ENCODE peak calls at places on chromosomes 4 and X, in seven cellular contexts. O is tibial artery, N is stomach, B is tibial nerve, T is GM23338, F is K562, Q is left lung. P is an unnamed sample. For H3K4me1, the result is how much of the 10 kb centered on the place peaks cover.

GRCh38 chr4:142516686-142517145 is 329.4 kb downstream of the INPP4B start:
- DNase-seq in O (no peak), N (no peak), B (no peak), T (no peak), F (no peak), Q (no peak), P (no peak)

GRCh38 chr4:90025248-90025647 is 101.9 kb upstream of the CCSER1 start:
- DNase-seq in O (no peak), N (no peak), B (no peak), T (peak), F (no peak), Q (no peak), P (no peak)

GRCh38 chrX:47285762-47286320 is 53.0 kb downstream of the USP11 start:
- DNase-seq in O (no peak), N (no peak), B (no peak), T (no peak), F (no peak), Q (no peak), P (no peak)

GRCh38 chr4:122798101-122798500 is 28.5 kb upstream of the FGF2 start:
- DNase-seq in O (peak), N (no peak), B (no peak), T (peak), F (peak), Q (no peak), P (no peak)

GRCh38 chrX:15675490-15675921 is 10.9 kb upstream of the CLTRN start:
- DNase-seq in O (peak), N (peak), B (peak), T (peak), F (peak), Q (peak), P (peak)

GRCh38 chr4:6114601-6115000 is 85.7 kb downstream of the JAKMIP1 start:
- DNase-seq in O (peak), N (no peak), B (no peak), T (no peak), F (no peak), Q (no peak), P (no peak)

GRCh38 chr4:107210450-107211239 is 174.5 kb upstream of the DKK2 start:
- DNase-seq in O (no peak), N (no peak), B (no peak), T (no peak), F (no peak), Q (peak), P (no peak)

GRCh38 chrX:129980540-129981206 is 1.8 kb upstream of the BCORL1 start:
- DNase-seq in O (peak), N (peak), B (peak), T (peak), F (no peak), Q (peak), P (peak)

GRCh38 chrX:70009049-70009448 is 40.7 kb downstream of the AWAT2 start:
- DNase-seq in O (no peak), N (no peak), B (no peak), T (no peak), F (no peak), Q (no peak), P (no peak)

GRCh38 chr4:48340276-48340904 is 939 bp upstream of the SLAIN2 start:
- DNase-seq in O (no peak), N (no peak), B (no peak), T (peak), F (peak), Q (no peak), P (no peak)

GRCh38 chr4:140326395-140326993 is 47.0 kb upstream of the SCOC start:
- DNase-seq in O (no peak), N (no peak), B (no peak), T (peak), F (peak), Q (no peak), P (no peak)

GRCh38 chr4:67158669-67159068 is 386.6 kb downstream of the CENPC start:
- DNase-seq in O (no peak), N (no peak), B (no peak), T (no peak), F (no peak), Q (no peak), P (no peak)

GRCh38 chr4:7904942-7905341 is 34.7 kb downstream of the AFAP1 start:
- DNase-seq in O (no peak), N (no peak), B (no peak), T (no peak), F (no peak), Q (no peak), P (no peak)

GRCh38 chr4:15753786-15754185 is 24.3 kb upstream of the CD38 start:
- DNase-seq in O (no peak), N (no peak), B (no peak), T (no peak), F (no peak), Q (no peak), P (no peak)

GRCh38 chr4:83075271-83075670 is 39.3 kb downstream of the PLAC8 start:
- DNase-seq in O (no peak), N (no peak), B (no peak), T (no peak), F (no peak), Q (no peak), P (no peak)

GRCh38 chr4:3047464-3048286 is 26.7 kb downstream of the HTT-AS start:
- DNase-seq in O (peak), N (peak), B (peak), T (peak), F (peak), Q (no peak), P (peak)

GRCh38 chrX:55056820-55057690 is 17.8 kb upstream of the PAGE2B start:
- DNase-seq in O (no peak), N (no peak), B (no peak), T (no peak), F (no peak), Q (no peak), P (no peak)

GRCh38 chr4:1826531-1827350 is 29.2 kb downstream of the LETM1 start:
- DNase-seq in O (no peak), N (no peak), B (no peak), T (no peak), F (no peak), Q (no peak), P (no peak)

GRCh38 chr4:151418385-151418784 is 9.4 kb downstream of the FHIP1A start:
- DNase-seq in O (no peak), N (no peak), B (no peak), T (no peak), F (no peak), Q (no peak), P (peak)

GRCh38 chrX:46354481-46354880 is 190.7 kb downstream of the ZNF674 start:
- DNase-seq in O (no peak), N (no peak), B (no peak), T (no peak), F (no peak), Q (no peak), P (no peak)

GRCh38 chrX:15737188-15737956 is 698 bp upstream of the CA5B start:
- DNase-seq in O (no peak), N (no peak), B (no peak), T (no peak), F (no peak), Q (no peak), P (no peak)

GRCh38 chrX:3218442-3218841 is 128.0 kb downstream of the MXRA5 start:
- DNase-seq in O (no peak), N (no peak), B (no peak), T (no peak), F (no peak), Q (no peak), P (no peak)

GRCh38 chrX:48083212-48083611 is 11.8 kb upstream of the ZNF630 start:
- DNase-seq in O (peak), N (peak), B (peak), T (peak), F (peak), Q (no peak), P (peak)

GRCh38 chr4:153787156-153787555 is 1.7 kb downstream of the SFRP2 start:
- DNase-seq in O (no peak), N (no peak), B (no peak), T (no peak), F (no peak), Q (no peak), P (no peak)

GRCh38 chr4:153788419-153789276 is at the start of gene SFRP2:
- DNase-seq in O (peak), N (no peak), B (peak), T (peak), F (no peak), Q (peak), P (peak)

GRCh38 chr4:153784300-153784699 is 4.6 kb downstream of the SFRP2 start:
- DNase-seq in O (no peak), N (no peak), B (no peak), T (no peak), F (no peak), Q (no peak), P (no peak)

GRCh38 chr4:153788064-153788418 is 842 bp downstream of the SFRP2 start:
- DNase-seq in O (peak), N (no peak), B (no peak), T (peak), F (no peak), Q (peak), P (no peak)

GRCh38 chr4:153785830-153786721 is 2.8 kb downstream of the SFRP2 start:
- DNase-seq in O (no peak), N (no peak), B (no peak), T (peak), F (no peak), Q (no peak), P (no peak)
- TF ChIP-seq CTCF in O (peak), N (no peak), B (no peak), T (peak), F (peak), Q (no peak), P (no peak)

GRCh38 chrX:110944323-110944761 is 148.7 kb upstream of the CHRDL1 start:
- DNase-seq in O (peak), N (peak), B (peak), T (peak), F (no peak), Q (peak), P (no peak)
- H3K4me3 ChIP-seq in O (no peak), N (peak), B (peak), T (peak), F (no peak), Q (no peak), P (no peak)

DNA sequence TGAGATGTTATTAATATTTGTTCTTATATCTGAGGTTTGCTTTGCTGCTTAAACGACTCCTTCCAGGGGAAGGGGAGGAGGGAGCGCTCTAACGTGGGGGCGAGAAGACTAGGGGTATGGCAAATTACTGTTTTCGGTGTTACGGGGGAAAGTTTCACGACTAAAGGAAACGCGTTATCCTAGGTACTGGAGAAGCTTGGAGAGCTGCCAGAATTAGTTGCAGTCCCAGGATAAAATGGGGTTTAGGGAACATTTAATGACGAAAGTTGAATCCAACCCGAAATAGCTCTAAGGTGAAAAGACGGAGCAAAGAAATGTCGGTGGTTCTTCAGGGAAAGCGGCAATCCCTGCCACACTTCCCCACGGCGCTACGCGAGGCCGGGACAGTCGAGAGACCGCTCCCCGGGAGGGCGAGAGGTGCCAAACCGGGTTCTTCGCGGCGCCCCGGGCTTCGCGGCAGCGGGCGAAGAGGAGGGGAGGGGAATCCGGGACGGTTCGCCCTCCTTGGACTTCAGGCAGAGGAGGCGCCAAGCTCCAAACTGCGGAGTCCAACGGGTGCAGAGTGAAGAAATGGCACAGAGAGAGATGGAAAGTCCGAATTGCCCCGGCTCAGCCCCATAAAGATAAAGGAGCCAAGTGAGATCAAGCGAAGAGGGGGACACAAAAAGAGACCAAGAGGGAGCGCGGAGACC is 719 bp downstream of the THOC2 start:
- DNase-seq in O (no peak), N (no peak), B (no peak), T (peak), F (peak), Q (peak), P (peak)
- H3K4me1 ChIP-seq in O (under half), N (under half), B (under half), T (under half), F (under half), Q (under half), P (under half)

DNA sequence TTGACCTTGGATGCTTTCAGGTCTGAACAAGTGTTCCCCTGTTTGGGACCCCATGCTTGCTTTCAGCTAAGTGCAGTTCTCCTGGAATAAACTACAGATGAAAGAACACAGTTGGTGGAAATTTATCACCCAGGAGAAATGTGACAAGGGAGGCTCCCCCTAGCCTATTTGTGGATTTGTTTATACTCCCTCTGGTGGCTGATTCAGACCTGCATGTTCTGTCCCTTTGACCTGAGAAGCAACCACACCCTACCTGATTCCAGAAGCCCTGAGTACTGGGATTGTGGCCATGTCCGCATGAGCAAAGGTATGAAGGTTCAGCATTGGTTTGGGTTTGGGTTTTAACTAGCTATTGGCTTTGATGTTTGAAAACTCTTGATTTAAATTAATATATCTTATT is 440.9 kb downstream of the MID1IP1 start:
- DNase-seq in O (no peak), N (peak), B (no peak), T (peak), F (peak), Q (no peak), P (peak)
- TF ChIP-seq CTCF in O (peak), N (no peak), B (no peak), T (peak), F (peak), Q (peak), P (no peak)

GRCh38 chrX:123975180-123975579 is 13.7 kb downstream of the STAG2 start:
- DNase-seq in O (no peak), N (no peak), B (no peak), T (no peak), F (no peak), Q (no peak), P (no peak)

GRCh38 chrX:123971963-123972362 is 10.5 kb downstream of the STAG2 start:
- DNase-seq in O (no peak), N (no peak), B (no peak), T (no peak), F (no peak), Q (no peak), P (no peak)

DNA sequence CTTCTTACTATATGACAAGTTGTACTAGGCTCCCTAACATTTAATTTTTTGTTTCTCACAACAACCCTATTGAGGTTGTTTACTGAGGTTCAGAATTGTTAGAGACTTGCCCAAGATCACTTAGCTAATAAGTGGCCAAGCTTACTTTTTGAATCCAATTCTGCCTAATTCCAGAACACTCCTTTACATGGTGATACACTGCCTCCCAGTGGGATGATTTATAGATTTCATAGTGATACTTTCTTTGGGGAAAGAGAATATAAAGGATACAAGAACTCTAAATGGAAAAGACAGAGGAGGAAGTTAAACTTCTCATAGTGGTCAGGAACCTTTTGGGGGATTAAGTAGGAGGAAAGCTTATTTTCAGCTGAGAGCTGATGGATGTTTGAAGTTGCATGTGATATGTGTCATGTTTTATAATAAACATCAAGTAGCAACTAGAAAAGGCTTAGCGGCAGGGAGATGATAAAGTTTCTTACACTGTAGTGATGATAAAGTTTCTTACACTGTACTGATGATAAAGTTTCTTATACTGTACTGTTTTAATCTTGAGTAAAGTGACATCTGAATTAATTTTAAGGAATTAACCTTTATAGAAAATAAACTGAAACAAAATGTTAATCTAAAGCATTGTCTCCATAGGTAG is 15.3 kb downstream of the STAG2 start:
- DNase-seq in O (no peak), N (no peak), B (no peak), T (peak), F (no peak), Q (no peak), P (no peak)
- H3K4me3 ChIP-seq in O (no peak), N (no peak), B (no peak), T (no peak), F (no peak), Q (no peak), P (no peak)

GRCh38 chrX:112877771-112878173 is 37.1 kb upstream of the AMOT start:
- DNase-seq in O (no peak), N (no peak), B (no peak), T (no peak), F (no peak), Q (no peak), P (no peak)
- H3K4me1 ChIP-seq in O (under half), N (under half), B (under half), T (under half), F (under half), Q (under half), P (under half)

DNA sequence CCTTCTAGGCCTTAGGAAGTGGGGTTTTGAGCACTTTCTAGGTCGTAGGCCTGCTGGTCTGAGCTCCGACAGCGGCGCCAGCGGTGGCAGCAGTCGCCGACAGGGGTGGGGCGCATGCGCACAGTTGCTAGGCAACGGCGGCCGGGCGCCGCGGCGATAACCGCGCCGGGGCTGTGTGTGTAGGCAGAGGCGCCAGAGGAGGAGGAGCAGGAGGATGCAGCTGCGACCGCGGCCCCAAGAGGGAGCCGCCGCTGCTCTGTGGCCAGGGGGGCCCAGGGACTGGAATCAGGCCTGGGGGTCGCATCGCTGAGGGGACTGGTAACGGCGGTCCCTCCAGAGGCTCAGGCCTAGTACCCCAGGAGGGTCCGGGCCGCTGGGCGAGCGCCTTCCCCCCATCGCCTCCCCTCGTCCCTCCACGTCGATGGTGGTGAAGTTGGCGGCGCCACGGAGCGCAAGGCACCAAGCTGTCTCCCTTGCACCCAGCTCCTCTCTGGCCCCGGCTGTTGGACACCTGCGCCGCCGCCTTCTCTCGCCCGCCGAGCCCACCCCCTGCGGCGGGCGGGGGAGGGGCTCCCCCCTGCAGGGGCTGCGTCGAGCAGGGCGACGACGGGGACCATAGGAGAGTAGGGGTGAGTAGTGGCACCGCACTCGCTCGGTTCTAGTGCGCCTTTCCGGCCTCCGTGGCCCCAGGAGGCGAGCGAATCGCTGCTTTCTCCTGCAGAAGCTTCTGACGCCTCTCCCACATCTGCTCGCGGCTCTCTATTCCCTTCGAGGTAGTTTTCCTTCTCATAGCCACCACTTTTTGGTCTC is 58.6 kb upstream of the ZC4H2 start:
- DNase-seq in O (peak), N (peak), B (peak), T (peak), F (peak), Q (peak), P (peak)
- TF ChIP-seq CTCF in O (peak), N (no peak), B (peak), T (peak), F (peak), Q (peak), P (no peak)

DNA sequence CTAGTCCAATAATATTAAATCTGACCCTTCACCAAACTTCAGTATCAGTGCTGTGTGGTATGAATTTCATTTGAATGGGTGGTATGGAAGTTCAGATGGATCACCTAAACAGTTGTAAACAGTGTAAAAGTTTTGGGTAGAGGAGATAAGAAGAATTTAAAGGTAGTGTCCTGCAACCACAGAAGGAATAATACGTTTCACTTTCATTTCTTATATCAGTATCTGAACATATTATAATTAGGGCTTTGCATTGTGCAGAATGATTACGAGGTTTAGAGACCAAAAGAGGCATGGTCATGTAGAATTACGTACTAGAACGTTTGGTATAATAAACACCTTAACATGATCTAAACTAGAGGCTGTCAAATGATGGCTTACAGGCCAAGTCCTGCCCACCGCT is 116.1 kb downstream of the PDLIM5 start:
- DNase-seq in O (no peak), N (no peak), B (no peak), T (no peak), F (no peak), Q (no peak), P (no peak)
- H3K4me3 ChIP-seq in O (no peak), N (no peak), B (no peak), T (no peak), F (no peak), Q (no peak), P (no peak)

P was measured in mucosa of descending colon.